ENCODE peak calls at places on chromosome 7, in eight cellular contexts. N, L, B, K, X, F, V and R are unnamed samples.
A peak's percentile ranks its signal among the peaks of the same experiment; 100 is the strongest.

GRCh38 chr7:45543470-45543869 is 30.7 kb upstream of the ADCY1 start:
- DNase-seq in L (no peak), N (no peak), X (no peak), V (no peak), B (no peak), K (no peak), F (no peak), R (no peak)

GRCh38 chr7:28104811-28105210 is 75.8 kb downstream of the JAZF1 start:
- DNase-seq in K (no peak), V (no peak), N (no peak), L (no peak), X (no peak), F (no peak), B (no peak), R (no peak)

GRCh38 chr7:116258734-116259133 is 48.4 kb downstream of the TES start:
- DNase-seq in K (peak; percentile 67), N (no peak), X (no peak), V (peak; percentile 84), B (no peak), L (no peak), F (peak; percentile 88), R (peak; percentile 85)

GRCh38 chr7:140314571-140315480 is 83.5 kb downstream of the SLC37A3 start:
- DNase-seq in K (no peak), B (no peak), V (no peak), N (no peak), L (no peak), X (no peak), F (no peak), R (no peak)

GRCh38 chr7:28179081-28180030 is 1.2 kb downstream of the JAZF1 start:
- DNase-seq in N (peak; percentile 87), F (peak; percentile 70), B (peak; percentile 70), L (peak; percentile 47), K (peak; percentile 71), X (peak; percentile 55), V (no peak), R (peak; percentile 21)

GRCh38 chr7:131538791-131539179 is 17.6 kb downstream of the PODXL start:
- DNase-seq in X (no peak), F (no peak), K (no peak), N (no peak), V (no peak), L (no peak), B (no peak), R (peak; percentile 31)

GRCh38 chr7:103628742-103629141 is 182.7 kb upstream of the SLC26A5 start:
- DNase-seq in F (no peak), V (no peak), N (no peak), K (no peak), L (no peak), B (no peak), X (no peak), R (no peak)

GRCh38 chr7:29878081-29878688 is 71.9 kb downstream of the WIPF3 start:
- DNase-seq in N (peak; percentile 62), L (no peak), B (no peak), X (peak; percentile 12), K (peak; percentile 53), V (peak; percentile 55), F (peak; percentile 73), R (peak; percentile 74)

GRCh38 chr7:144019457-144019856 is 19.3 kb downstream of the OR6B1 start:
- DNase-seq in X (no peak), V (peak; percentile 92), K (peak; percentile 58), B (no peak), N (no peak), L (no peak), F (peak; percentile 54), R (peak; percentile 76)

GRCh38 chr7:137985897-137986251 is 16.0 kb downstream of the CREB3L2 start:
- DNase-seq in V (no peak), B (no peak), N (no peak), K (no peak), L (no peak), F (no peak), X (no peak), R (no peak)

GRCh38 chr7:158754746-158755444 is 50.3 kb upstream of the NCAPG2 start:
- DNase-seq in L (no peak), X (no peak), N (no peak), V (no peak), K (no peak), F (peak; percentile 34), B (no peak), R (peak; percentile 35)

GRCh38 chr7:140646931-140647647 is 6.5 kb upstream of the DENND2A start:
- DNase-seq in V (peak; percentile 17), F (no peak), N (no peak), X (no peak), B (peak; percentile 3), K (peak; percentile 72), L (no peak), R (no peak)

GRCh38 chr7:134996097-134996550 is 9.8 kb downstream of the AGBL3 start:
- DNase-seq in K (no peak), N (no peak), B (no peak), V (peak; percentile 16), X (no peak), F (no peak), L (no peak), R (no peak)

GRCh38 chr7:152054377-152055230 is 29.1 kb downstream of the GALNT11 start:
- DNase-seq in F (peak; percentile 19), N (no peak), V (peak; percentile 88), B (no peak), K (peak; percentile 9), L (no peak), X (no peak), R (no peak)

GRCh38 chr7:12244129-12244528 is 33.0 kb downstream of the TMEM106B start:
- DNase-seq in K (peak; percentile 40), F (peak; percentile 55), N (peak; percentile 18), L (no peak), V (peak; percentile 8), X (no peak), B (no peak), R (peak; percentile 36)

GRCh38 chr7:74544706-74545469 is 91.2 kb downstream of the GTF2IRD1 start:
- DNase-seq in V (peak; percentile 33), L (no peak), B (no peak), F (peak; percentile 62), X (no peak), K (peak; percentile 66), N (no peak), R (peak; percentile 22)

GRCh38 chr7:151861881-151862280 is 15.0 kb downstream of the PRKAG2 start:
- DNase-seq in K (no peak), L (no peak), V (no peak), B (no peak), F (no peak), X (no peak), N (no peak), R (no peak)

GRCh38 chr7:39631736-39632304 is 8.4 kb downstream of the RALA start:
- DNase-seq in L (no peak), N (no peak), V (no peak), X (no peak), F (no peak), B (no peak), K (no peak), R (no peak)

GRCh38 chr7:156818133-156818532 is 74.8 kb downstream of the LMBR1 start:
- DNase-seq in X (no peak), L (no peak), V (no peak), K (peak; percentile 25), B (no peak), F (no peak), N (no peak), R (no peak)

GRCh38 chr7:16754869-16755317 is 1.3 kb downstream of the TSPAN13 start:
- DNase-seq in L (no peak), K (peak; percentile 4), B (no peak), V (no peak), F (no peak), N (no peak), X (no peak), R (no peak)

GRCh38 chr7:88337556-88337955 is 30.9 kb upstream of the STEAP4 start:
- DNase-seq in N (peak; percentile 6), F (no peak), K (peak; percentile 78), X (no peak), L (no peak), B (no peak), V (peak; percentile 47), R (no peak)

GRCh38 chr7:3134715-3135114 is 91.0 kb upstream of the CARD11 start:
- DNase-seq in N (no peak), X (no peak), B (no peak), K (no peak), V (no peak), F (no peak), L (no peak), R (no peak)

GRCh38 chr7:38394703-38395102 is 121.3 kb upstream of the TARP start:
- DNase-seq in F (no peak), X (no peak), V (no peak), K (no peak), N (no peak), B (no peak), L (no peak), R (no peak)

GRCh38 chr7:7761340-7761973 is 43.0 kb upstream of the RPA3 start:
- DNase-seq in N (no peak), F (peak; percentile 74), X (peak; percentile 44), B (no peak), K (peak; percentile 47), L (no peak), V (peak; percentile 80), R (peak; percentile 58)

GRCh38 chr7:75762350-75762917 is 9.6 kb downstream of the CCL26 start:
- DNase-seq in F (peak; percentile 70), B (no peak), L (no peak), X (no peak), K (peak; percentile 70), V (peak; percentile 85), N (peak; percentile 73), R (peak; percentile 58)

GRCh38 chr7:12670759-12671545 is 16.5 kb upstream of the ARL4A start:
- DNase-seq in L (no peak), K (no peak), F (no peak), B (no peak), N (no peak), X (no peak), V (no peak), R (no peak)

GRCh38 chr7:98685541-98685940 is 68.5 kb downstream of the NPTX2 start:
- DNase-seq in L (no peak), K (no peak), B (no peak), V (no peak), F (no peak), X (no peak), N (no peak), R (no peak)

GRCh38 chr7:28596245-28596935 is 184.1 kb downstream of the CREB5 start:
- DNase-seq in X (no peak), L (no peak), K (peak; percentile 22), N (no peak), B (no peak), F (no peak), V (peak; percentile 45), R (no peak)

GRCh38 chr7:150451097-150451793 is 815 bp downstream of the GIMAP8 start:
- DNase-seq in K (no peak), N (no peak), X (no peak), F (peak; percentile 54), L (peak; percentile 34), V (no peak), B (peak; percentile 22), R (peak; percentile 74)

GRCh38 chr7:98251251-98251843 is 685 bp downstream of the TECPR1 start:
- DNase-seq in N (peak; percentile 49), B (peak; percentile 23), X (peak; percentile 92), K (no peak), F (peak; percentile 69), V (no peak), L (no peak), R (peak; percentile 60)

GRCh38 chr7:28958946-28959417 is 852 bp upstream of the TRIL start:
- DNase-seq in B (no peak), K (no peak), F (no peak), V (no peak), X (no peak), L (no peak), N (no peak), R (no peak)

GRCh38 chr7:41385996-41386395 is 316.9 kb downstream of the INHBA start:
- DNase-seq in X (no peak), F (no peak), V (peak; percentile 7), L (no peak), B (no peak), K (peak; percentile 51), N (no peak), R (no peak)

GRCh38 chr7:66768865-66769832 is 28.6 kb downstream of the RABGEF1 start:
- DNase-seq in V (peak; percentile 7), X (no peak), L (no peak), F (no peak), B (no peak), K (no peak), N (no peak), R (no peak)

GRCh38 chr7:143460585-143460984 is 17.1 kb upstream of the TAS2R41 start:
- DNase-seq in V (no peak), X (no peak), N (no peak), L (no peak), K (no peak), F (no peak), B (no peak), R (no peak)